ENCODE peak calls at places on chromosome 20, in five cellular contexts. One of them, this sample, is unnamed.

GRCh38 chr20:45945678-45946148 is 11.2 kb downstream of the PCIF1 start:
- DNase-seq in aorta: no peak
- DNase-seq in naive thymus-derived CD4-positive, alpha-beta T cell: no peak
- DNase-seq in psoas muscle: no peak
- DNase-seq in fibroblast of lung: no peak
- DNase-seq in this sample: peak; percentile 70

GRCh38 chr20:41072099-41072798 is 43.6 kb downstream of the TOP1 start:
- DNase-seq in aorta: no peak
- DNase-seq in naive thymus-derived CD4-positive, alpha-beta T cell: no peak
- DNase-seq in psoas muscle: no peak
- DNase-seq in fibroblast of lung: peak; percentile 89
- DNase-seq in this sample: no peak

GRCh38 chr20:59701236-59701635 is 96.9 kb downstream of the PHACTR3 start:
- DNase-seq in aorta: no peak
- DNase-seq in naive thymus-derived CD4-positive, alpha-beta T cell: no peak
- DNase-seq in psoas muscle: no peak
- DNase-seq in fibroblast of lung: no peak
- DNase-seq in this sample: no peak

GRCh38 chr20:18533491-18533890 is 25.8 kb downstream of the SEC23B start:
- DNase-seq in aorta: no peak
- DNase-seq in naive thymus-derived CD4-positive, alpha-beta T cell: no peak
- DNase-seq in psoas muscle: no peak
- DNase-seq in fibroblast of lung: no peak
- DNase-seq in this sample: no peak

GRCh38 chr20:23225407-23226060 is 125.1 kb upstream of the NXT1 start:
- DNase-seq in aorta: no peak
- DNase-seq in naive thymus-derived CD4-positive, alpha-beta T cell: no peak
- DNase-seq in psoas muscle: peak; percentile 75
- DNase-seq in fibroblast of lung: peak; percentile 96
- DNase-seq in this sample: no peak

GRCh38 chr20:46331612-46332361 is 23.5 kb upstream of the CDH22 start:
- DNase-seq in aorta: no peak
- DNase-seq in naive thymus-derived CD4-positive, alpha-beta T cell: no peak
- DNase-seq in psoas muscle: no peak
- DNase-seq in fibroblast of lung: no peak
- DNase-seq in this sample: no peak

GRCh38 chr20:63538204-63539091 is 1.3 kb upstream of the PTK6 start:
- DNase-seq in aorta: no peak
- DNase-seq in naive thymus-derived CD4-positive, alpha-beta T cell: peak; percentile 56
- DNase-seq in psoas muscle: no peak
- DNase-seq in fibroblast of lung: peak; percentile 49
- DNase-seq in this sample: no peak

GRCh38 chr20:9576695-9577094 is 62.3 kb downstream of the LAMP5 start:
- DNase-seq in aorta: no peak
- DNase-seq in naive thymus-derived CD4-positive, alpha-beta T cell: no peak
- DNase-seq in psoas muscle: no peak
- DNase-seq in fibroblast of lung: no peak
- DNase-seq in this sample: no peak

GRCh38 chr20:41329435-41330342 is 10.9 kb upstream of the LPIN3 start:
- DNase-seq in aorta: peak; percentile 95
- DNase-seq in naive thymus-derived CD4-positive, alpha-beta T cell: peak; percentile 55
- DNase-seq in psoas muscle: peak; percentile 92
- DNase-seq in fibroblast of lung: peak; percentile 95
- DNase-seq in this sample: peak; percentile 82

GRCh38 chr20:62371588-62372041 is 4.5 kb upstream of the LAMA5 start:
- DNase-seq in aorta: no peak
- DNase-seq in naive thymus-derived CD4-positive, alpha-beta T cell: no peak
- DNase-seq in psoas muscle: no peak
- DNase-seq in fibroblast of lung: no peak
- DNase-seq in this sample: no peak

GRCh38 chr20:10090588-10091166 is 55.9 kb downstream of the ANKEF1 start:
- DNase-seq in aorta: no peak
- DNase-seq in naive thymus-derived CD4-positive, alpha-beta T cell: peak; percentile 51
- DNase-seq in psoas muscle: peak; percentile 39
- DNase-seq in fibroblast of lung: peak; percentile 78
- DNase-seq in this sample: peak; percentile 37

GRCh38 chr20:62752671-62753501 is 43.4 kb upstream of the MRGBP start:
- DNase-seq in aorta: peak; percentile 70
- DNase-seq in naive thymus-derived CD4-positive, alpha-beta T cell: no peak
- DNase-seq in psoas muscle: peak; percentile 44
- DNase-seq in fibroblast of lung: no peak
- DNase-seq in this sample: peak; percentile 68

GRCh38 chr20:55693646-55694045 is 311.7 kb downstream of the CBLN4 start:
- DNase-seq in aorta: no peak
- DNase-seq in naive thymus-derived CD4-positive, alpha-beta T cell: no peak
- DNase-seq in psoas muscle: no peak
- DNase-seq in fibroblast of lung: no peak
- DNase-seq in this sample: no peak

GRCh38 chr20:62653951-62654685 is 11.8 kb downstream of the SLCO4A1 start:
- DNase-seq in aorta: no peak
- DNase-seq in naive thymus-derived CD4-positive, alpha-beta T cell: no peak
- DNase-seq in psoas muscle: no peak
- DNase-seq in fibroblast of lung: no peak
- DNase-seq in this sample: no peak

GRCh38 chr20:62670156-62670555 is 27.9 kb downstream of the SLCO4A1 start:
- DNase-seq in aorta: no peak
- DNase-seq in naive thymus-derived CD4-positive, alpha-beta T cell: no peak
- DNase-seq in psoas muscle: no peak
- DNase-seq in fibroblast of lung: no peak
- DNase-seq in this sample: no peak

GRCh38 chr20:58688838-58689237 is 3.8 kb upstream of the NPEPL1 start:
- DNase-seq in aorta: no peak
- DNase-seq in naive thymus-derived CD4-positive, alpha-beta T cell: no peak
- DNase-seq in psoas muscle: no peak
- DNase-seq in fibroblast of lung: no peak
- DNase-seq in this sample: no peak

GRCh38 chr20:44319880-44320422 is 8.9 kb upstream of the FITM2 start:
- DNase-seq in aorta: no peak
- DNase-seq in naive thymus-derived CD4-positive, alpha-beta T cell: no peak
- DNase-seq in psoas muscle: no peak
- DNase-seq in fibroblast of lung: peak; percentile 51
- DNase-seq in this sample: no peak

GRCh38 chr20:58439974-58440767 is 51.1 kb downstream of the VAPB start:
- DNase-seq in aorta: no peak
- DNase-seq in naive thymus-derived CD4-positive, alpha-beta T cell: no peak
- DNase-seq in psoas muscle: no peak
- DNase-seq in fibroblast of lung: no peak
- DNase-seq in this sample: no peak

GRCh38 chr20:23165307-23165750 is 79.2 kb upstream of the CD93 start:
- DNase-seq in aorta: no peak
- DNase-seq in naive thymus-derived CD4-positive, alpha-beta T cell: no peak
- DNase-seq in psoas muscle: no peak
- DNase-seq in fibroblast of lung: no peak
- DNase-seq in this sample: no peak

GRCh38 chr20:63935447-63935846 is 20.8 kb downstream of the UCKL1 start:
- DNase-seq in aorta: no peak
- DNase-seq in naive thymus-derived CD4-positive, alpha-beta T cell: no peak
- DNase-seq in psoas muscle: no peak
- DNase-seq in fibroblast of lung: no peak
- DNase-seq in this sample: no peak

GRCh38 chr20:1965520-1966278 is 28.2 kb downstream of the PDYN start:
- DNase-seq in aorta: peak; percentile 94
- DNase-seq in naive thymus-derived CD4-positive, alpha-beta T cell: peak; percentile 62
- DNase-seq in psoas muscle: peak; percentile 86
- DNase-seq in fibroblast of lung: peak; percentile 64
- DNase-seq in this sample: peak; percentile 68

GRCh38 chr20:3420211-3420707 is 12.8 kb upstream of the DNAAF9 start:
- DNase-seq in aorta: no peak
- DNase-seq in naive thymus-derived CD4-positive, alpha-beta T cell: no peak
- DNase-seq in psoas muscle: peak; percentile 63
- DNase-seq in fibroblast of lung: peak; percentile 78
- DNase-seq in this sample: no peak

GRCh38 chr20:46027245-46027853 is 1.7 kb upstream of the SLC12A5 start:
- DNase-seq in aorta: no peak
- DNase-seq in naive thymus-derived CD4-positive, alpha-beta T cell: peak; percentile 43
- DNase-seq in psoas muscle: no peak
- DNase-seq in fibroblast of lung: peak; percentile 68
- DNase-seq in this sample: no peak

GRCh38 chr20:40257763-40258162 is 431.3 kb downstream of the MAFB start:
- DNase-seq in aorta: no peak
- DNase-seq in naive thymus-derived CD4-positive, alpha-beta T cell: no peak
- DNase-seq in psoas muscle: no peak
- DNase-seq in fibroblast of lung: no peak
- DNase-seq in this sample: no peak

GRCh38 chr20:58481541-58482021 is 33.6 kb downstream of the APCDD1L start:
- DNase-seq in aorta: peak; percentile 75
- DNase-seq in naive thymus-derived CD4-positive, alpha-beta T cell: peak; percentile 56
- DNase-seq in psoas muscle: peak; percentile 70
- DNase-seq in fibroblast of lung: peak; percentile 59
- DNase-seq in this sample: no peak

GRCh38 chr20:59248031-59248684 is 52.3 kb upstream of the EDN3 start:
- DNase-seq in aorta: no peak
- DNase-seq in naive thymus-derived CD4-positive, alpha-beta T cell: no peak
- DNase-seq in psoas muscle: no peak
- DNase-seq in fibroblast of lung: no peak
- DNase-seq in this sample: no peak

GRCh38 chr20:45337367-45338120 is 10.7 kb downstream of the SDC4 start:
- DNase-seq in aorta: peak; percentile 90
- DNase-seq in naive thymus-derived CD4-positive, alpha-beta T cell: no peak
- DNase-seq in psoas muscle: peak; percentile 64
- DNase-seq in fibroblast of lung: peak; percentile 81
- DNase-seq in this sample: peak; percentile 76

GRCh38 chr20:3093861-3094361 is 9.4 kb upstream of the AVP start:
- DNase-seq in aorta: no peak
- DNase-seq in naive thymus-derived CD4-positive, alpha-beta T cell: peak; percentile 89
- DNase-seq in psoas muscle: no peak
- DNase-seq in fibroblast of lung: no peak
- DNase-seq in this sample: no peak

GRCh38 chr20:52972190-52972937 is at the start of gene TSHZ2:
- DNase-seq in aorta: peak; percentile 76
- DNase-seq in naive thymus-derived CD4-positive, alpha-beta T cell: peak; percentile 75
- DNase-seq in psoas muscle: peak; percentile 74
- DNase-seq in fibroblast of lung: peak; percentile 73
- DNase-seq in this sample: peak; percentile 41

GRCh38 chr20:61528591-61528990 is 276.5 kb downstream of the CDH4 start:
- DNase-seq in aorta: no peak
- DNase-seq in naive thymus-derived CD4-positive, alpha-beta T cell: no peak
- DNase-seq in psoas muscle: no peak
- DNase-seq in fibroblast of lung: no peak
- DNase-seq in this sample: no peak

GRCh38 chr20:25317351-25318075 is 69.6 kb downstream of the PYGB start:
- DNase-seq in aorta: no peak
- DNase-seq in naive thymus-derived CD4-positive, alpha-beta T cell: no peak
- DNase-seq in psoas muscle: no peak
- DNase-seq in fibroblast of lung: no peak
- DNase-seq in this sample: peak; percentile 29

GRCh38 chr20:38875170-38875993 is 50.8 kb upstream of the FAM83D start:
- DNase-seq in aorta: no peak
- DNase-seq in naive thymus-derived CD4-positive, alpha-beta T cell: peak; percentile 53
- DNase-seq in psoas muscle: no peak
- DNase-seq in fibroblast of lung: no peak
- DNase-seq in this sample: no peak

GRCh38 chr20:47451602-47451904 is 50.1 kb upstream of the NCOA3 start:
- DNase-seq in aorta: no peak
- DNase-seq in naive thymus-derived CD4-positive, alpha-beta T cell: no peak
- DNase-seq in psoas muscle: no peak
- DNase-seq in fibroblast of lung: no peak
- DNase-seq in this sample: no peak
- H3K4me1 ChIP-seq in aorta: no peaks in the 10 kb centered on the region
- H3K4me1 ChIP-seq in naive thymus-derived CD4-positive, alpha-beta T cell: no peaks in the 10 kb centered on the region
- H3K4me1 ChIP-seq in psoas muscle: no peaks in the 10 kb centered on the region
- H3K4me1 ChIP-seq in fibroblast of lung: no peaks in the 10 kb centered on the region
- H3K4me1 ChIP-seq in this sample: peaks cover 10% of the 10 kb centered on the region

GRCh38 chr20:48392407-48393310 is 435.1 kb downstream of the PREX1 start:
- DNase-seq in aorta: no peak
- DNase-seq in naive thymus-derived CD4-positive, alpha-beta T cell: no peak
- DNase-seq in psoas muscle: no peak
- DNase-seq in fibroblast of lung: no peak
- DNase-seq in this sample: no peak
- H3K36me3 ChIP-seq in aorta: no peaks in the 10 kb centered on the region
- H3K36me3 ChIP-seq in naive thymus-derived CD4-positive, alpha-beta T cell: no peaks in the 10 kb centered on the region
- H3K36me3 ChIP-seq in psoas muscle: no peaks in the 10 kb centered on the region
- H3K36me3 ChIP-seq in fibroblast of lung: no peaks in the 10 kb centered on the region
- H3K36me3 ChIP-seq in this sample: no peaks in the 10 kb centered on the region

GRCh38 chr20:36663026-36663425 is 17.0 kb upstream of the SLA2 start:
- DNase-seq in aorta: no peak
- DNase-seq in naive thymus-derived CD4-positive, alpha-beta T cell: no peak
- DNase-seq in psoas muscle: no peak
- DNase-seq in fibroblast of lung: no peak
- DNase-seq in this sample: no peak
- H3K4me1 ChIP-seq in aorta: no peaks in the 10 kb centered on the region
- H3K4me1 ChIP-seq in naive thymus-derived CD4-positive, alpha-beta T cell: peaks cover 12% of the 10 kb centered on the region
- H3K4me1 ChIP-seq in psoas muscle: no peaks in the 10 kb centered on the region
- H3K4me1 ChIP-seq in fibroblast of lung: no peaks in the 10 kb centered on the region
- H3K4me1 ChIP-seq in this sample: peaks cover 9% of the 10 kb centered on the region

GRCh38 chr20:13777171-13777601 is 7.5 kb downstream of the ESF1 start:
- DNase-seq in aorta: no peak
- DNase-seq in naive thymus-derived CD4-positive, alpha-beta T cell: no peak
- DNase-seq in psoas muscle: no peak
- DNase-seq in fibroblast of lung: peak; percentile 28
- DNase-seq in this sample: no peak

GRCh38 chr20:13770141-13770540 is 14.6 kb downstream of the ESF1 start:
- DNase-seq in aorta: no peak
- DNase-seq in naive thymus-derived CD4-positive, alpha-beta T cell: no peak
- DNase-seq in psoas muscle: no peak
- DNase-seq in fibroblast of lung: no peak
- DNase-seq in this sample: no peak

GRCh38 chr20:13775867-13776266 is 8.9 kb downstream of the ESF1 start:
- DNase-seq in aorta: no peak
- DNase-seq in naive thymus-derived CD4-positive, alpha-beta T cell: no peak
- DNase-seq in psoas muscle: no peak
- DNase-seq in fibroblast of lung: no peak
- DNase-seq in this sample: no peak

GRCh38 chr20:13772529-13772928 is 12.2 kb downstream of the ESF1 start:
- DNase-seq in aorta: no peak
- DNase-seq in naive thymus-derived CD4-positive, alpha-beta T cell: no peak
- DNase-seq in psoas muscle: no peak
- DNase-seq in fibroblast of lung: no peak
- DNase-seq in this sample: no peak

DNA sequence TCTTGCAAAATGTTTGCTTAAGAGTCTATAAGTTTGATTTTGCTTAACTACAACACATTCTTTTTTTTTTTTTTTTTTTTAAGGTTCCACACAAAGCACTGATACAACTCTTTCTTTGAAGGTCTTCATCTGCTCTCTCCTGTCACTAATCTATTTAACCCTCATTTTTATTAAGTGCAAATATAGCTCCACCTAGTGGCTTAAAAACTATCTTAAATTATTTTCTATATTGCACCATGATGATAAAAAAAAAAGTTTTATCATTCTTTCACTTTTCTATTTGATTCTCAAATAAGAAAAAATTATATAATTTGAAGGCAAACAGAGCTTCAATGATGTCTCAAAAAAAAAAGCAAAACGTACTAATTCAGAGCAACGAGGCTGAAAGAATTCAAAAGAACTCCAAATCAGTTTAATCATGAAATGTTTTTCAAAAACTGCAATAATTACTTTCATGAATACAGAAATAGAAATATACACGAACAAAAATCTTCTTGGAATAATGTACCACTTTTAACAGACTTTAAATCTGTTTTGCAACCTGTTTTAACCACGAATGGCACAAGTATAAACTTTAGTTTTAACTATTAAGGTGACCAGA is 12.8 kb downstream of the ESF1 start:
- DNase-seq in aorta: no peak
- DNase-seq in naive thymus-derived CD4-positive, alpha-beta T cell: peak; percentile 30
- DNase-seq in psoas muscle: no peak
- DNase-seq in fibroblast of lung: peak; percentile 52
- DNase-seq in this sample: no peak
- H3K36me3 ChIP-seq in aorta: peaks cover 4% of the 10 kb centered on the region
- H3K36me3 ChIP-seq in naive thymus-derived CD4-positive, alpha-beta T cell: peaks cover 53% of the 10 kb centered on the region
- H3K36me3 ChIP-seq in psoas muscle: peaks cover 8% of the 10 kb centered on the region
- H3K36me3 ChIP-seq in fibroblast of lung: peaks cover 5% of the 10 kb centered on the region
- H3K36me3 ChIP-seq in this sample: no peaks in the 10 kb centered on the region

This sample was measured in left lung.